ENCODE peak calls at places on chromosome 14, in six cellular contexts. K is psoas muscle, Z is dorsolateral prefrontal cortex, C is testis, E is transverse colon, R is cardiac muscle cell. G is an unnamed sample. For H3K27me3, the result is how much of the 10 kb centered on the place peaks cover.

GRCh38 chr14:20757963-20758362 is 10.2 kb upstream of the EDDM3B start:
- DNase-seq in K (no peak), Z (peak), C (peak), E (peak), R (no peak), G (no peak)

GRCh38 chr14:24270537-24271133 is 762 bp downstream of the RABGGTA start:
- DNase-seq in K (no peak), Z (no peak), C (no peak), E (no peak), R (no peak), G (no peak)

GRCh38 chr14:79325071-79325470 is 886.2 kb downstream of the DIO2 start:
- DNase-seq in K (no peak), Z (no peak), C (no peak), E (no peak), R (no peak), G (no peak)

GRCh38 chr14:35535794-35536112 is 1.8 kb downstream of the INSM2 start:
- DNase-seq in K (no peak), Z (peak), C (no peak), E (no peak), R (no peak), G (no peak)

GRCh38 chr14:60648934-60649814 is at the start of gene SIX1:
- DNase-seq in K (peak), Z (no peak), C (peak), E (peak), R (peak), G (peak)

GRCh38 chr14:91177073-91177796 is 63.4 kb downstream of the DGLUCY start:
- DNase-seq in K (peak), Z (no peak), C (peak), E (peak), R (peak), G (peak)

GRCh38 chr14:74221741-74222140 is 17.5 kb upstream of the VSX2 start:
- DNase-seq in K (no peak), Z (no peak), C (no peak), E (no peak), R (no peak), G (no peak)

GRCh38 chr14:85387181-85387580 is 142.8 kb upstream of the FLRT2 start:
- DNase-seq in K (no peak), Z (no peak), C (no peak), E (no peak), R (no peak), G (no peak)

GRCh38 chr14:100623961-100624360 is 36.7 kb upstream of the BEGAIN start:
- DNase-seq in K (no peak), Z (no peak), C (no peak), E (peak), R (no peak), G (no peak)

GRCh38 chr14:26707234-26707633 is 109.4 kb upstream of the NOVA1 start:
- DNase-seq in K (no peak), Z (no peak), C (no peak), E (no peak), R (peak), G (no peak)

GRCh38 chr14:89805501-89805900 is 149.0 kb downstream of the EFCAB11 start:
- DNase-seq in K (no peak), Z (no peak), C (no peak), E (no peak), R (no peak), G (no peak)
- H3K27ac ChIP-seq in K (no peak), Z (no peak), C (no peak), E (no peak), R (no peak), G (peak)

GRCh38 chr14:104392396-104393198 is 187.0 kb upstream of the C14orf180 start:
- DNase-seq in K (peak), Z (no peak), C (no peak), E (no peak), R (no peak), G (no peak)
- H3K27me3 ChIP-seq in K (under half), Z (under half), C (under half), E (under half), R (under half), G (under half)

DNA sequence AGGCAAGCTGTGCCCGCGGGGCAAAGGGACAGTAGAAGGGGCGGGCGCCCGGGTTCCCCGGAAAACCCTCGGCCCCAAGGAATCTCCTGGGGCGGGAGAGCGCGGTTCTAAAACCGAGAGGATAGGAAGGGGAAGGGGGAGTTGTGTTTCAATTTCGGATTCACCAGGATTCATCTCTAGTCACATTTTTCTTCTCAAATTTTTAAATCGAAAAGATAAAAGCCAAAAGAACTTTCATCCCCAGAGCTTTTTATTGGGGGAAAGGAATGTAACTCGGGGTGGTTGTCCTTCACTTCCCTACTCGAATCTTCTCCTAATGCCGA is 1.4 kb downstream of the BMP4 start:
- DNase-seq in K (no peak), Z (no peak), C (no peak), E (no peak), R (no peak), G (peak)
- H3K4me3 ChIP-seq in K (peak), Z (peak), C (peak), E (no peak), R (peak), G (peak)

DNA sequence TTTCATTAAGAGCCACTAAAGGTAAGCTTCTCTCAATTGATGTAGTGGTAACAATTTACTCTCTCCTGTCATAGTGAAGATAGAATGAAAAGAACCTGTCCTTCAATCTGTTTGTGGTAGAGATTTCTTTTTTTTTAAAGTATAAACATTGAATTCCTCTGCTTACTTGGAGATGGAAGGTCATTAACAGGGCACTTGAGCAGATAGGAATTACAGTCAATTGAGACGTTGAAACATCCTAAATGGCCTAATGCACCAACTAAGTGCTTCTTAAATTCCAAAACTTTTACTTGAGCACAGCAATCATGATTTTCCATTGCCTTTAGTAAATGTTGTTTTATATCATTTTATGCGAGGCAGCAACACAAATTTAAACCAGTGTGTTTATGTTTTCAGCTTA is 241.4 kb downstream of the FOXG1 start:
- DNase-seq in K (no peak), Z (no peak), C (no peak), E (no peak), R (no peak), G (no peak)
- H3K27ac ChIP-seq in K (no peak), Z (no peak), C (no peak), E (no peak), R (no peak), G (no peak)

GRCh38 chr14:102929349-102930137 is 7.1 kb downstream of the AMN start:
- DNase-seq in K (no peak), Z (no peak), C (no peak), E (peak), R (no peak), G (no peak)

GRCh38 chr14:102926104-102926503 is 3.6 kb downstream of the AMN start:
- DNase-seq in K (no peak), Z (no peak), C (no peak), E (no peak), R (no peak), G (no peak)

GRCh38 chr14:102928412-102929348 is 6.2 kb downstream of the AMN start:
- DNase-seq in K (peak), Z (no peak), C (peak), E (peak), R (peak), G (no peak)

GRCh38 chr14:102927346-102927877 is 4.9 kb downstream of the AMN start:
- DNase-seq in K (no peak), Z (no peak), C (no peak), E (peak), R (no peak), G (no peak)

DNA sequence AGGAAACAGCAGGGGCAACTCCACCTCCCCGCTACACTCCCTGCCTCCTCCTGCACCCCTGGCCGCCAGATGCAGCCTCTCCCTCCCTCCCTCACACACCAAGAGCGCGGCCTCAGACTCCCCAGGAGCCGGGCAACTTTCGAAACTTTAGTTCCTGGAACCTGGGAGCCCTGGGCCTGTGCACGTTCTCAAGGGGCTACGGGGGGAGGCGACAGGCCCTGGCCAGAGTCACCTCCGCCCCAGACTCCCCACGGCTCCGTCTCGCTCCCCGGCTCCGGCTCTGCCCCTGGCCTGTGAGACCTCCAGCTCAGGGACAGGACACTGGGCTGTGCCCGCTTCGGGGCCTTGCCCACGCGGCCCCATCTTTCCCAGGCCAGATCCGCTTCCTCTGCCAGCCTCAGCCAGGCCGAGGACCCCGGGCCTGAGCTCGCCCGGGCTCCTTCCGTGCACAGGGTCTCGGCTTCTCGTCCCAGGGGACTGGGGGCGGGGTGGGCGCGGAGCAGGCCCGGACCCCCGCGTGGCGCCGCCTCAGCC is 5.5 kb downstream of the AMN start:
- DNase-seq in K (no peak), Z (no peak), C (no peak), E (peak), R (peak), G (no peak)
- H3K27me3 ChIP-seq in K (under half), Z (under half), C (under half), E (half or more), R (half or more), G (under half)

G was measured in SJSA1.